ENCODE peak calls at places on chromosomes 12 and 14, in nine cellular contexts. Z is iPS-NIHi11, D is H7, P is upper lobe of right lung, E is fibroblast of the conjunctiva, J is NCI-H460, A is hippocampal formation, B is breast epithelium, C is NCI-H69. M is an unnamed sample.

GRCh38 chr12:111445311-111446043 is 39.8 kb downstream of the SH2B3 start:
- DNase-seq in Z (no peak), J (no peak), B (no peak), D (peak; percentile 22), C (no peak), E (no peak), A (no peak), P (peak; percentile 62), M (no peak)

GRCh38 chr12:131991816-131992430 is 42.2 kb downstream of the EP400 start:
- DNase-seq in C (no peak), A (no peak), J (no peak), Z (no peak), B (no peak), E (no peak), D (no peak), P (no peak), M (no peak)

GRCh38 chr14:59217011-59217410 is 28.5 kb downstream of the DAAM1 start:
- DNase-seq in P (no peak), Z (no peak), E (no peak), B (no peak), J (no peak), D (no peak), C (no peak), A (no peak), M (no peak)

GRCh38 chr14:32629146-32629545 is 300.0 kb downstream of the AKAP6 start:
- DNase-seq in E (no peak), B (no peak), C (no peak), J (no peak), D (no peak), Z (no peak), P (no peak), A (no peak), M (no peak)

GRCh38 chr14:101460521-101460920 is 100.8 kb upstream of the DIO3 start:
- DNase-seq in D (no peak), E (no peak), B (no peak), A (no peak), P (no peak), Z (no peak), C (no peak), J (no peak), M (no peak)

GRCh38 chr12:130104596-130105253 is 57.5 kb upstream of the FZD10 start:
- DNase-seq in C (peak; percentile 29), E (no peak), D (peak; percentile 71), Z (peak; percentile 45), B (no peak), A (no peak), J (no peak), P (no peak), M (no peak)

GRCh38 chr12:29365091-29365490 is 15.9 kb downstream of the ERGIC2 start:
- DNase-seq in B (no peak), J (no peak), E (no peak), P (no peak), Z (no peak), A (no peak), C (no peak), D (no peak), M (no peak)

GRCh38 chr14:101876539-101876938 is 87.8 kb upstream of the DYNC1H1 start:
- DNase-seq in A (no peak), B (no peak), Z (no peak), C (no peak), P (peak; percentile 73), E (no peak), J (no peak), D (no peak), M (peak; percentile 62)

GRCh38 chr12:90401185-90401584 is 553.8 kb downstream of the CCER1 start:
- DNase-seq in A (no peak), J (no peak), C (no peak), E (no peak), P (no peak), D (no peak), B (no peak), Z (no peak), M (no peak)

GRCh38 chr12:93089805-93090569 is 160.9 kb upstream of the EEA1 start:
- DNase-seq in Z (no peak), C (no peak), J (peak; percentile 39), D (no peak), P (no peak), A (no peak), E (peak; percentile 61), B (no peak), M (no peak)

GRCh38 chr12:34405286-34406227 is 383.3 kb downstream of the ALG10 start:
- DNase-seq in D (peak; percentile 2), B (peak; percentile 30), Z (peak; percentile 0), C (no peak), E (no peak), A (no peak), P (peak; percentile 43), J (no peak), M (peak; percentile 3)

M was measured in naive thymus-derived CD4-positive, alpha-beta T cell.